ENCODE peak calls at places on chromosomes 2 and 18, in ten cellular contexts. J is NT2/D1; M is GM06990; K is heart left ventricle; I is left ventricle myocardium inferior; W is cardiac fibroblast; F is CD8-positive, alpha-beta memory T cell; S is foreskin fibroblast; U is colonic mucosa; C is H7. L is an unnamed sample.
A peak's percentile ranks its signal among the peaks of the same experiment; 100 is the strongest.

GRCh38 chr18:13447621-13448020 is 229.1 kb downstream of the LDLRAD4 start:
- DNase-seq in J (no peak), M (no peak), K (peak; percentile 63), I (no peak), W (peak; percentile 45), F (no peak), S (peak; percentile 10), U (no peak), C (no peak), L (peak; percentile 87)

GRCh38 chr2:8993902-8994278 is 9.6 kb downstream of the MBOAT2 start:
- DNase-seq in J (no peak), M (no peak), K (no peak), I (no peak), W (peak; percentile 82), F (no peak), S (no peak), U (no peak), C (no peak), L (no peak)

GRCh38 chr2:46001741-46002506 is 295.3 kb upstream of the EPAS1 start:
- DNase-seq in J (no peak), M (no peak), K (no peak), I (no peak), W (no peak), F (no peak), S (no peak), U (no peak), C (no peak), L (peak; percentile 29)

GRCh38 chr2:20702563-20702962 is 35.6 kb downstream of the GDF7 start:
- DNase-seq in J (no peak), M (no peak), K (no peak), I (no peak), W (peak; percentile 12), F (no peak), S (peak; percentile 37), U (no peak), C (no peak), L (peak; percentile 33)

GRCh38 chr18:2111456-2111855 is 459.8 kb downstream of the METTL4 start:
- DNase-seq in J (no peak), M (no peak), K (no peak), I (no peak), W (peak; percentile 7), F (no peak), S (no peak), U (no peak), C (no peak), L (peak; percentile 60)

GRCh38 chr2:211251016-211251415 is 694.6 kb downstream of the CPS1 start:
- DNase-seq in J (no peak), M (no peak), K (no peak), I (no peak), W (no peak), F (no peak), S (no peak), U (no peak), C (peak; percentile 15), L (no peak)

GRCh38 chr2:200253631-200254030 is 52.9 kb upstream of the SPATS2L start:
- DNase-seq in J (no peak), M (no peak), K (no peak), I (peak; percentile 19), W (peak; percentile 58), F (no peak), S (peak; percentile 31), U (no peak), C (no peak), L (no peak)

GRCh38 chr2:133110201-133110600 is 440.2 kb upstream of the LYPD1 start:
- DNase-seq in J (no peak), M (no peak), K (no peak), I (no peak), W (no peak), F (no peak), S (no peak), U (no peak), C (no peak), L (no peak)

GRCh38 chr18:55014095-55014494 is 54.8 kb upstream of the CCDC68 start:
- DNase-seq in J (no peak), M (no peak), K (no peak), I (no peak), W (no peak), F (no peak), S (no peak), U (no peak), C (no peak), L (no peak)

GRCh38 chr2:190094471-190094870 is 31.9 kb upstream of the MSTN start:
- DNase-seq in J (no peak), M (no peak), K (no peak), I (no peak), W (no peak), F (no peak), S (no peak), U (no peak), C (no peak), L (no peak)
- H3K4me3 ChIP-seq in J (no peak overlapping the region), M (no peak overlapping the region), K (no peak overlapping the region), I (no peak overlapping the region), W (no peak overlapping the region), F (no peak overlapping the region), S (no peak overlapping the region), U (no peak overlapping the region), C (no peak overlapping the region), L (no peak overlapping the region)

GRCh38 chr18:473687-474265 is 26.7 kb downstream of the COLEC12 start:
- DNase-seq in J (no peak), M (no peak), K (no peak), I (no peak), W (no peak), F (no peak), S (no peak), U (no peak), C (no peak), L (no peak)

GRCh38 chr18:476368-476767 is 24.1 kb downstream of the COLEC12 start:
- DNase-seq in J (no peak), M (no peak), K (no peak), I (no peak), W (no peak), F (no peak), S (no peak), U (no peak), C (peak; percentile 54), L (no peak)

GRCh38 chr18:475202-475624 is 25.3 kb downstream of the COLEC12 start:
- DNase-seq in J (peak; percentile 57), M (no peak), K (peak; percentile 31), I (no peak), W (peak; percentile 64), F (no peak), S (peak; percentile 69), U (no peak), C (peak; percentile 59), L (peak; percentile 76)

GRCh38 chr18:471701-472100 is 28.8 kb downstream of the COLEC12 start:
- DNase-seq in J (no peak), M (no peak), K (no peak), I (no peak), W (peak; percentile 70), F (no peak), S (no peak), U (no peak), C (no peak), L (no peak)

GRCh38 chr18:474416-474815 is 26.1 kb downstream of the COLEC12 start:
- DNase-seq in J (no peak), M (no peak), K (no peak), I (no peak), W (no peak), F (no peak), S (no peak), U (no peak), C (no peak), L (no peak)
- H3K4me3 ChIP-seq in J (no peak overlapping the region), M (no peak overlapping the region), K (no peak overlapping the region), I (no peak overlapping the region), W (no peak overlapping the region), F (no peak overlapping the region), S (no peak overlapping the region), U (no peak overlapping the region), C (no peak overlapping the region), L (no peak overlapping the region)

DNA sequence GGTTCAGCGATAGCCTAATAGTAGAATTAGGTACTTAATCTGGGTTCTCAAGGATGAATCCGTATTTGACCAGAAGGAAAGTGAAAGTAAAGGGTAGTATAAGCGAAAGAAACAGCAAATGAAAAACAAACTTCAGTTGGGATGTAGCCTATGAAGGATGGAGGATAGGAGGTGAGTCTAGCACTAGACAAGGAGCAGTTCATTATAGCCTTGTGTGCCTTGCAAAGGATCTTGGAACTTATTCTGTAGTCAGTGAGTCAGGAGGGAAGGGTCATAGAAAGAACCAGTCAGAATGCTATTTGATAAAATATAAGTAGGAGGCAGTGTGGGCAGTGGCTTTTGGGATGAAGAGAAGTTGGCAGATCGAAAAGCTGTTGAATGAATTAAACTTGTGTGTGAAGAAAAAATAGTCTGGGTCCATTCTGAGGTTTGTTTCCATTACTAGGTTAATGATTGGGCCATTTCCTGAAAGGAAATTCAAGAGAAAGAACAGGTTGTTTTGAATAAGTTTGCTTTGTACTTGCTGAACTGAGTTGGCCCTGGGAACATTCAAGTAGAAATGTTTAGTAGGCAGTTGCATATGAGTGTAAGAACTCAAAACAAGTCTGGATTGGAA is 48.5 kb downstream of the ANKRD12 start:
- DNase-seq in J (no peak), M (no peak), K (no peak), I (no peak), W (peak; percentile 14), F (no peak), S (no peak), U (no peak), C (no peak), L (peak; percentile 6)
- H3K4me3 ChIP-seq in J (no peak overlapping the region), M (no peak overlapping the region), K (no peak overlapping the region), I (peak overlapping the region; percentile 16), W (no peak overlapping the region), F (peak overlapping the region; percentile 0), S (no peak overlapping the region), U (no peak overlapping the region), C (no peak overlapping the region), L (no peak overlapping the region)

GRCh38 chr18:24986611-24987270 is 365.2 kb downstream of the ZNF521 start:
- DNase-seq in J (no peak), M (no peak), K (no peak), I (no peak), W (no peak), F (no peak), S (no peak), U (no peak), C (no peak), L (peak; percentile 18)

GRCh38 chr18:24987933-24988840 is 363.8 kb downstream of the ZNF521 start:
- DNase-seq in J (no peak), M (no peak), K (peak; percentile 40), I (peak; percentile 43), W (no peak), F (no peak), S (peak; percentile 44), U (no peak), C (no peak), L (no peak)

GRCh38 chr18:24987271-24987932 is 364.6 kb downstream of the ZNF521 start:
- DNase-seq in J (no peak), M (no peak), K (peak; percentile 41), I (peak; percentile 58), W (no peak), F (no peak), S (peak; percentile 62), U (no peak), C (no peak), L (peak; percentile 37)

GRCh38 chr18:24983566-24983965 is 368.4 kb downstream of the ZNF521 start:
- DNase-seq in J (no peak), M (no peak), K (no peak), I (no peak), W (no peak), F (no peak), S (no peak), U (no peak), C (peak; percentile 9), L (no peak)

DNA sequence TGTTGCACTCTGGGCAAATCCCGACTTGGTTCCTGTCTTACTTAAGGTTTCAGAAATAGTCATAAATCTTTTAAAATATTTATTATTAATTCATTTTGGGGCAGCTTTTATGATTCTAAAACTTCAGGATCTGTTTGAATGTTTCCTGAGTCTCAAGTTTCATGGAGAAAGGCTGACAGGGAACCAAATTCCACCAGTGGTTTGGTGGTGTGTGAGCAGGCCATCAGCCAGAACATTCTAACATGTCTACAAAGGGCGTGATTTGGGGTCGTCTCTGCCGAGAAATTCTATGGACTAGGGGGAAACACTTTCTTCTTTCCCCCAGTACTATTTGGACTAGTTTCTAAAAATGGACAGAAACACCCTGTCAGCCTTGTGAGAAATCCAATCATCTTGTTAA is 366.4 kb downstream of the ZNF521 start:
- DNase-seq in J (no peak), M (no peak), K (no peak), I (no peak), W (no peak), F (no peak), S (peak; percentile 18), U (no peak), C (no peak), L (peak; percentile 8)
- H3K4me3 ChIP-seq in J (no peak overlapping the region), M (no peak overlapping the region), K (no peak overlapping the region), I (peak overlapping the region; percentile 47), W (no peak overlapping the region), F (no peak overlapping the region), S (no peak overlapping the region), U (no peak overlapping the region), C (no peak overlapping the region), L (no peak overlapping the region)